ENCODE peak calls at places on chromosomes 4 and X, in five cellular contexts. F, Y, N, L and H are unnamed samples.

GRCh38 chr4:6343950-6344408 is 74.3 kb downstream of the WFS1 start:
- DNase-seq in F (no peak), Y (no peak), N (peak; percentile 73), L (no peak), H (no peak)

GRCh38 chr4:165448700-165449099 is 69.9 kb downstream of the CPE start:
- DNase-seq in F (no peak), Y (no peak), N (no peak), L (no peak), H (no peak)

GRCh38 chrX:30935985-30936384 is 46.9 kb upstream of the TAB3 start:
- DNase-seq in F (no peak), Y (no peak), N (peak; percentile 7), L (no peak), H (no peak)

GRCh38 chrX:19188566-19188965 is 66.3 kb upstream of the ADGRG2 start:
- DNase-seq in F (no peak), Y (no peak), N (no peak), L (no peak), H (no peak)

GRCh38 chr4:98352403-98352802 is 91.2 kb downstream of the RAP1GDS1 start:
- DNase-seq in F (no peak), Y (no peak), N (no peak), L (no peak), H (no peak)

GRCh38 chrX:40502688-40503087 is 78.1 kb upstream of the ATP6AP2 start:
- DNase-seq in F (no peak), Y (no peak), N (no peak), L (no peak), H (no peak)

GRCh38 chrX:48695524-48695875 is 1.0 kb upstream of the SUV39H1 start:
- DNase-seq in F (no peak), Y (no peak), N (no peak), L (no peak), H (no peak)

GRCh38 chr4:82851902-82852750 is 38.8 kb downstream of the SEC31A start:
- DNase-seq in F (no peak), Y (no peak), N (no peak), L (no peak), H (no peak)

GRCh38 chr4:94827481-94828110 is 69.8 kb downstream of the BMPR1B start:
- DNase-seq in F (no peak), Y (no peak), N (no peak), L (no peak), H (no peak)